ENCODE peak calls at places on chromosomes 5 and 9, in four cellular contexts. V, M, J and X are unnamed samples.

GRCh38 chr5:13946111-13946510 is 1.6 kb upstream of the DNAH5 start:
- DNase-seq in J (no peak), M (peak), V (no peak), X (peak)

GRCh38 chr9:38047301-38048251 is 21.5 kb downstream of the SHB start:
- DNase-seq in J (peak), M (peak), V (peak), X (peak)

GRCh38 chr9:14524881-14525515 is 168.2 kb downstream of the ZDHHC21 start:
- DNase-seq in V (no peak), J (no peak), M (no peak), X (no peak)

GRCh38 chr9:110555971-110556370 is 23.6 kb downstream of the SVEP1 start:
- DNase-seq in J (no peak), V (no peak), M (peak), X (no peak)

GRCh38 chr9:123400926-123401503 is 45.0 kb downstream of the CRB2 start:
- DNase-seq in M (no peak), V (no peak), J (no peak), X (no peak)

GRCh38 chr5:100863736-100864135 is 39.3 kb downstream of the ST8SIA4 start:
- DNase-seq in J (no peak), M (no peak), V (no peak), X (no peak)

GRCh38 chr9:99114846-99115500 is 10.1 kb downstream of the TGFBR1 start:
- DNase-seq in J (no peak), V (no peak), M (no peak), X (no peak)

GRCh38 chr9:70530716-70531115 is 116.3 kb upstream of the KLF9 start:
- DNase-seq in M (no peak), V (no peak), J (no peak), X (no peak)

GRCh38 chr9:89654025-89654662 is 49.3 kb downstream of the GADD45G start:
- DNase-seq in M (no peak), V (no peak), J (peak), X (peak)

GRCh38 chr9:21969011-21969935 is 24.9 kb downstream of the CDKN2A start:
- DNase-seq in M (no peak), J (peak), V (no peak), X (peak)

GRCh38 chr5:50325237-50325832 is 115.8 kb downstream of the EMB start:
- DNase-seq in J (no peak), M (peak), V (no peak), X (peak)

GRCh38 chr9:134682026-134682425 is 40.4 kb downstream of the COL5A1 start:
- DNase-seq in M (no peak), J (no peak), V (no peak), X (no peak)
- H3K27ac ChIP-seq in M (no peak), J (no peak), V (no peak), X (no peak)

DNA sequence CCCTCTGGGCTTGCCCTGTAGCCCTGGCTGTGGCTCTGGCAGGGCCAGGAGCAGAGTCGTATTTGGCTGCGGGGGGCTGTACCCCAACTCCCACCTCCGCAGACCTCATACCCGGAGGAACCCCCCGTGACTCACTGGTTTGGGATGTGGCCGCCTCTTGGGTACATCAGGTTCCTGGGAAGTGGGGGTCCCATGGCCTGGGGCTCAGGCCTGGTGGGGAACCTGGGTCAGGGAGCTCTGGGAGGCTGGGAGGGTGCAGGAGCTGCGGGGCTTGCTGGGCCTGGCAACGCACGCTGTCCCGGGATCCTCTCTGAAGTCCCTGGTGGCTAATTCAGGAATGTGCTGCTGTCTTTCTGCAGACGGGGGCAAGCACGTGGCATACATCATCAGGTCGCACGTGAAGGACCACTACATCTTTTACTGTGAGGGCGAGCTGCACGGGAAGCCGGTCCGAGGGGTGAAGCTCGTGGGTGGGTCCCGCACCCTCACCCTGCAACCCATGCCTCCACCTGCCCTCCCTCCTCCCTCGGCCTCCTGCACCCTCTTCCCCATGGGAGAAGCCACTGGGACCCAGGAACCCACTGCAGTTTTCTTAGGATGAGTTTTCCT is 2.4 kb downstream of the LCN1 start:
- DNase-seq in V (no peak), M (no peak), J (no peak), X (no peak)
- H3K56ac ChIP-seq in V (peak), M (no peak), J (no peak), X (no peak)

GRCh38 chr9:91362212-91362611 is 494 bp upstream of the AUH start:
- DNase-seq in V (no peak), J (no peak), M (no peak), X (no peak)

GRCh38 chr9:91361294-91362201 is at the start of gene AUH:
- DNase-seq in V (peak), M (peak), J (peak), X (peak)

GRCh38 chr9:91359083-91359482 is 2.6 kb downstream of the AUH start:
- DNase-seq in J (no peak), M (no peak), V (no peak), X (no peak)

GRCh38 chr9:91359734-91360470 is 1.8 kb downstream of the AUH start:
- DNase-seq in M (no peak), V (no peak), J (no peak), X (no peak)

GRCh38 chr9:91360551-91361293 is 996 bp downstream of the AUH start:
- DNase-seq in J (no peak), M (no peak), V (no peak), X (peak)
- H3K27ac ChIP-seq in J (no peak), M (peak), V (peak), X (no peak)

GRCh38 chr5:64592942-64593341 is 87.1 kb downstream of the RGS7BP start:
- DNase-seq in M (no peak), J (no peak), V (no peak), X (no peak)
- H3K56ac ChIP-seq in M (no peak), J (no peak), V (no peak), X (no peak)

DNA sequence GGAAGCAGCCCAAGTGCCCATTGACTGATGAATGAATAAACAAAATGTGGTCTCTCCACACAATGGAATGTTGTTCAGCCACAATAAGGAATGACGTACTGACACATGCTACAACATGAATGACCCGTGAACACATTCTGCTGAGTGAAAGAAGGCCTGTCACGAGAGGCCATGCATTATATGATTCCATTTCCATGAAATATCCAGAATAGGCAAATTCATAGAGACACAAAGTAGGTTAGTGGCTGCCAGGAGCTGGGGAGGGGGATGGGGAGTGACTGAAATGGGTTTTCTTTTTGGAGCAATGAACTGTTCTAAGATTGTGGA is 41.4 kb downstream of the BICD2 start:
- DNase-seq in V (no peak), M (peak), J (no peak), X (no peak)
- H3K27ac ChIP-seq in V (no peak), M (no peak), J (no peak), X (no peak)

GRCh38 chr9:33923079-33923478 is 106.1 kb downstream of the UBE2R2 start:
- DNase-seq in V (no peak), J (no peak), M (no peak), X (no peak)

GRCh38 chr9:33923998-33924701 is 107.2 kb downstream of the UBE2R2 start:
- DNase-seq in M (no peak), V (no peak), J (no peak), X (no peak)

GRCh38 chr9:33926746-33927485 is 110.0 kb downstream of the UBE2R2 start:
- DNase-seq in J (no peak), V (no peak), M (no peak), X (no peak)

GRCh38 chr9:33927694-33928093 is 110.7 kb downstream of the UBE2R2 start:
- DNase-seq in J (no peak), V (no peak), M (no peak), X (no peak)

DNA sequence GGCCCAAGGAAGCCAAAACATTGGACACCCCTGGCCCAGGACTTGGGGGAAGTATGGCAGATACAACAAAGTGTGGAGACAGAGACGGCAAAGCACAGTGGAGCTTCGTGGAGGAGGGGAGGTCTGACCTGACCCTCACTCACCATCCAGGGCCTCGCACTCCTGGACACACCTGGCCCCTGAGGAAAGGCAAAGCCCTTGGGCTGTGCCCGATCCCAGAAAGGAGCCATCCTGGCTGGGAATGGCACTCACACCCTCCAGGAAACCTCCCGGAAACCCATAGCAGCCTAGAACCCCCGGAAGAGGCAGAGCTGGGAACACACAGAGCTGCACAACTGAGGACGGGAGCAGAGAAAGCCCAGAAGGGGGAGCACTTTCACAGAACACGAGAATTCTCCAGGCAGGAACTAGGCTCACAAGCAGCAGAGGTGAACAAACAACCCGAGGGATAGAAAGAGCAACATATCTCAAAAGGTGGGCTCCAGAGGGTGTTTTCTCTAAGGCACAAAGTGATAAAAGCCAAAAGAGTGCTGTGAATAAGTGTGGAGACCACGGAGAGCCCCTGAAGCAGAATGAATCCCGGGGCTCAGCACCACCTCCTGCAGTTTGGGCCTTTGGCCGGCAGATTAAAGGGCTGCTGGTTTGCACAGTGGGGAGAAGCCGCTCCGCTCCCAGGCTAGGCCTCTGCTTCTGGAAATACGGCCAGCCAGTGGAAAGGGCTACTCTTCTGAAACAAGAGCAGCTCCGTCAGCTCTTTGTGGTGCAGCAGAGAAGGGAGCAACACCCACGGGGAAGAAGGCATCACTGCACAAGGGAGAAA is 108.2 kb downstream of the UBE2R2 start:
- DNase-seq in J (peak), M (peak), V (peak), X (peak)
- H3K56ac ChIP-seq in J (no peak), M (no peak), V (no peak), X (no peak)